ENCODE peak calls at places on chromosomes 11 and 22, in seven cellular contexts. U, V, T, B, S, Q and E are unnamed samples.
A peak's percentile ranks its signal among the peaks of the same experiment; 100 is the strongest.

GRCh38 chr22:38034278-38034882 is 22.8 kb upstream of the PICK1 start:
- DNase-seq in U (no peak), V (no peak), T (peak; percentile 79), B (no peak), S (no peak), Q (peak; percentile 77), E (no peak)

GRCh38 chr22:48780597-48781277 is 1046.9 kb downstream of the BRD1 start:
- DNase-seq in U (no peak), V (peak; percentile 9), T (no peak), B (no peak), S (no peak), Q (no peak), E (peak; percentile 68)

GRCh38 chr11:95404370-95404769 is 173.4 kb upstream of the SESN3 start:
- DNase-seq in U (no peak), V (no peak), T (no peak), B (no peak), S (no peak), Q (no peak), E (no peak)

GRCh38 chr11:10605941-10606381 is 37.5 kb upstream of the LYVE1 start:
- DNase-seq in U (no peak), V (peak; percentile 36), T (no peak), B (no peak), S (no peak), Q (peak; percentile 77), E (peak; percentile 92)

GRCh38 chr11:129383060-129383459 is 7.4 kb downstream of the BARX2 start:
- DNase-seq in U (no peak), V (no peak), T (no peak), B (no peak), S (no peak), Q (no peak), E (no peak)

GRCh38 chr11:30487200-30487898 is 98.8 kb downstream of the MPPED2 start:
- DNase-seq in U (no peak), V (peak; percentile 36), T (no peak), B (no peak), S (no peak), Q (no peak), E (no peak)

GRCh38 chr11:4441500-4441899 is 7.6 kb upstream of the OR52K2 start:
- DNase-seq in U (no peak), V (no peak), T (no peak), B (no peak), S (no peak), Q (no peak), E (no peak)

GRCh38 chr11:76279651-76280050 is 73.3 kb upstream of the WNT11 start:
- DNase-seq in U (no peak), V (no peak), T (no peak), B (no peak), S (no peak), Q (no peak), E (no peak)

GRCh38 chr11:69446108-69446507 is 35.4 kb upstream of the LINC01488 start:
- DNase-seq in U (no peak), V (no peak), T (no peak), B (no peak), S (no peak), Q (no peak), E (no peak)

GRCh38 chr22:47850644-47851151 is 1088.2 kb downstream of the TBC1D22A start:
- DNase-seq in U (no peak), V (no peak), T (peak; percentile 2), B (no peak), S (no peak), Q (no peak), E (peak; percentile 89)

GRCh38 chr11:116312560-116313340 is 460.0 kb downstream of the BUD13 start:
- DNase-seq in U (no peak), V (peak; percentile 54), T (peak; percentile 50), B (no peak), S (no peak), Q (peak; percentile 83), E (peak; percentile 91)

GRCh38 chr11:34050967-34051348 is 573 bp upstream of the CAPRIN1 start:
- DNase-seq in U (no peak), V (no peak), T (no peak), B (no peak), S (no peak), Q (no peak), E (no peak)

GRCh38 chr11:3214420-3214699 is 4.3 kb downstream of the MRGPRG start:
- DNase-seq in U (no peak), V (no peak), T (no peak), B (no peak), S (no peak), Q (no peak), E (no peak)

GRCh38 chr11:124746621-124747243 is 5.3 kb downstream of the VSIG2 start:
- DNase-seq in U (peak; percentile 76), V (no peak), T (peak; percentile 94), B (peak; percentile 48), S (peak; percentile 79), Q (peak; percentile 93), E (no peak)

GRCh38 chr11:65072631-65072966 is 11.2 kb downstream of the CDCA5 start:
- DNase-seq in U (no peak), V (no peak), T (no peak), B (no peak), S (no peak), Q (no peak), E (no peak)

GRCh38 chr22:36577019-36577418 is 48.1 kb upstream of the EIF3D start:
- DNase-seq in U (no peak), V (no peak), T (peak; percentile 39), B (no peak), S (no peak), Q (no peak), E (no peak)

GRCh38 chr11:63999349-64000025 is 13.2 kb downstream of the OTUB1 start:
- DNase-seq in U (peak; percentile 53), V (peak; percentile 70), T (peak; percentile 98), B (no peak), S (no peak), Q (no peak), E (no peak)

GRCh38 chr11:116471608-116472007 is 301.2 kb downstream of the BUD13 start:
- DNase-seq in U (no peak), V (no peak), T (peak; percentile 70), B (no peak), S (no peak), Q (peak; percentile 96), E (no peak)

GRCh38 chr11:21723681-21724080 is 469.2 kb upstream of the ANO5 start:
- DNase-seq in U (no peak), V (no peak), T (no peak), B (no peak), S (no peak), Q (no peak), E (no peak)

GRCh38 chr11:72703281-72704008 is 29.2 kb upstream of the PDE2A start:
- DNase-seq in U (no peak), V (no peak), T (no peak), B (no peak), S (peak; percentile 53), Q (no peak), E (no peak)

GRCh38 chr11:64251986-64252837 is 882 bp downstream of the PLCB3 start:
- DNase-seq in U (no peak), V (no peak), T (no peak), B (no peak), S (peak; percentile 54), Q (no peak), E (no peak)

GRCh38 chr11:94815705-94816344 is 47.7 kb downstream of the AMOTL1 start:
- DNase-seq in U (no peak), V (no peak), T (no peak), B (no peak), S (no peak), Q (no peak), E (no peak)

GRCh38 chr22:34814260-34814659 is 251.7 kb upstream of the ISX start:
- DNase-seq in U (no peak), V (no peak), T (no peak), B (no peak), S (no peak), Q (no peak), E (no peak)

GRCh38 chr11:66708701-66709100 is 20.3 kb downstream of the SPTBN2 start:
- DNase-seq in U (no peak), V (no peak), T (no peak), B (no peak), S (no peak), Q (no peak), E (no peak)

GRCh38 chr22:47601666-47602065 is 839.2 kb downstream of the TBC1D22A start:
- DNase-seq in U (no peak), V (no peak), T (no peak), B (no peak), S (no peak), Q (no peak), E (no peak)

GRCh38 chr11:120660024-120660565 is 148.5 kb downstream of the GRIK4 start:
- DNase-seq in U (peak; percentile 27), V (no peak), T (peak; percentile 15), B (no peak), S (peak; percentile 82), Q (peak; percentile 19), E (no peak)

GRCh38 chr11:10751581-10751940 is 515 bp downstream of the CTR9 start:
- DNase-seq in U (no peak), V (no peak), T (no peak), B (no peak), S (no peak), Q (no peak), E (no peak)

GRCh38 chr11:94910779-94911178 is 62.6 kb downstream of the CWC15 start:
- DNase-seq in U (no peak), V (no peak), T (no peak), B (no peak), S (no peak), Q (peak; percentile 44), E (no peak)

GRCh38 chr22:19599626-19600243 is 75.5 kb upstream of the CLDN5 start:
- DNase-seq in U (no peak), V (no peak), T (no peak), B (no peak), S (no peak), Q (no peak), E (no peak)

GRCh38 chr22:23397008-23397617 is 183.0 kb downstream of the IGLL1 start:
- DNase-seq in U (no peak), V (no peak), T (no peak), B (no peak), S (peak; percentile 20), Q (no peak), E (no peak)

GRCh38 chr11:116931206-116931953 is 94.0 kb upstream of the APOA1 start:
- DNase-seq in U (peak; percentile 41), V (no peak), T (peak; percentile 41), B (no peak), S (no peak), Q (peak; percentile 16), E (no peak)

GRCh38 chr11:1471736-1472135 is 14.8 kb downstream of the MOB2 start:
- DNase-seq in U (no peak), V (no peak), T (no peak), B (no peak), S (no peak), Q (no peak), E (no peak)

GRCh38 chr11:77728203-77728786 is 90.7 kb upstream of the CLNS1A start:
- DNase-seq in U (no peak), V (no peak), T (no peak), B (no peak), S (no peak), Q (no peak), E (no peak)

GRCh38 chr11:130829801-130830562 is 86.3 kb downstream of the SNX19 start:
- DNase-seq in U (no peak), V (peak; percentile 26), T (no peak), B (no peak), S (no peak), Q (no peak), E (no peak)

GRCh38 chr22:27705391-27706080 is 96.0 kb downstream of the MN1 start:
- DNase-seq in U (no peak), V (no peak), T (no peak), B (no peak), S (no peak), Q (peak; percentile 61), E (no peak)

GRCh38 chr11:61297741-61298140 is 2.6 kb upstream of the VWCE start:
- DNase-seq in U (no peak), V (peak; percentile 38), T (peak; percentile 74), B (no peak), S (no peak), Q (peak; percentile 94), E (no peak)

GRCh38 chr22:29183971-29184595 is 21.6 kb upstream of the EMID1 start:
- DNase-seq in U (no peak), V (no peak), T (no peak), B (no peak), S (no peak), Q (no peak), E (no peak)